ENCODE peak calls at places on chromosomes 6 and 20, in seven cellular contexts. X, C, Q, P, O, J and M are unnamed samples.

GRCh38 chr6:106694343-106694742 is 65.0 kb downstream of the QRSL1 start:
- DNase-seq in X (no peak), C (no peak), Q (no peak), P (no peak), O (no peak), J (no peak), M (no peak)

GRCh38 chr6:71194730-71195129 is 93.9 kb upstream of the OGFRL1 start:
- DNase-seq in X (peak; percentile 42), C (no peak), Q (no peak), P (no peak), O (no peak), J (peak; percentile 87), M (no peak)

GRCh38 chr20:39645130-39645529 is 683.0 kb downstream of the DHX35 start:
- DNase-seq in X (no peak), C (no peak), Q (no peak), P (no peak), O (no peak), J (no peak), M (no peak)

GRCh38 chr6:159107451-159108260 is 61.5 kb upstream of the FNDC1 start:
- DNase-seq in X (no peak), C (peak; percentile 55), Q (peak; percentile 63), P (no peak), O (peak; percentile 47), J (no peak), M (no peak)

GRCh38 chr20:23340524-23340923 is 10.1 kb upstream of the NXT1 start:
- DNase-seq in X (peak; percentile 59), C (no peak), Q (no peak), P (peak; percentile 32), O (no peak), J (peak; percentile 80), M (peak; percentile 11)

GRCh38 chr6:1986454-1987243 is 258.8 kb downstream of the GMDS start:
- DNase-seq in X (no peak), C (no peak), Q (no peak), P (no peak), O (no peak), J (peak; percentile 25), M (no peak)

GRCh38 chr6:56555438-56555872 is 87.2 kb downstream of the DST start:
- DNase-seq in X (no peak), C (no peak), Q (no peak), P (no peak), O (no peak), J (peak; percentile 79), M (no peak)

GRCh38 chr6:11149551-11149950 is 38.0 kb upstream of the ERVFRD-1 start:
- DNase-seq in X (no peak), C (no peak), Q (no peak), P (no peak), O (no peak), J (no peak), M (no peak)

GRCh38 chr6:445571-446417 is 54.2 kb downstream of the IRF4 start:
- DNase-seq in X (no peak), C (no peak), Q (no peak), P (no peak), O (no peak), J (no peak), M (no peak)

GRCh38 chr6:157126183-157127098 is 196.9 kb downstream of the TMEM242 start:
- DNase-seq in X (peak; percentile 77), C (no peak), Q (no peak), P (no peak), O (no peak), J (no peak), M (no peak)

GRCh38 chr6:27591660-27592059 is 118.8 kb upstream of the ZNF184 start:
- DNase-seq in X (peak; percentile 60), C (no peak), Q (no peak), P (no peak), O (no peak), J (peak; percentile 33), M (no peak)

GRCh38 chr6:124742971-124743370 is 219.3 kb upstream of the RNF217 start:
- DNase-seq in X (no peak), C (no peak), Q (no peak), P (no peak), O (no peak), J (no peak), M (no peak)

GRCh38 chr20:37095108-37095608 is 639 bp downstream of the RBL1 start:
- DNase-seq in X (no peak), C (peak; percentile 34), Q (peak; percentile 72), P (no peak), O (peak; percentile 20), J (no peak), M (no peak)

GRCh38 chr6:80967618-80968017 is 784.9 kb downstream of the TENT5A start:
- DNase-seq in X (no peak), C (no peak), Q (no peak), P (no peak), O (no peak), J (no peak), M (no peak)

GRCh38 chr6:41741625-41742490 is 5.3 kb downstream of the PGC start:
- DNase-seq in X (peak; percentile 94), C (no peak), Q (no peak), P (no peak), O (no peak), J (no peak), M (no peak)

GRCh38 chr6:1363729-1364572 is 25.4 kb upstream of the FOXF2 start:
- DNase-seq in X (no peak), C (no peak), Q (no peak), P (no peak), O (no peak), J (peak; percentile 25), M (no peak)

GRCh38 chr6:118542184-118542952 is 5.7 kb upstream of the PLN start:
- DNase-seq in X (no peak), C (no peak), Q (no peak), P (no peak), O (no peak), J (peak; percentile 38), M (no peak)

GRCh38 chr20:64116541-64117423 is 9.4 kb upstream of the NPBWR2 start:
- DNase-seq in X (peak; percentile 33), C (no peak), Q (no peak), P (no peak), O (no peak), J (no peak), M (no peak)

GRCh38 chr6:52973013-52973412 is 22.1 kb downstream of the GSTA4 start:
- DNase-seq in X (no peak), C (no peak), Q (no peak), P (no peak), O (no peak), J (no peak), M (no peak)

GRCh38 chr6:6749791-6750434 is 161.4 kb downstream of the LY86 start:
- DNase-seq in X (peak; percentile 74), C (no peak), Q (peak; percentile 29), P (peak; percentile 63), O (no peak), J (peak; percentile 89), M (peak; percentile 53)

GRCh38 chr20:60065741-60066437 is 107.7 kb downstream of the CDH26 start:
- DNase-seq in X (no peak), C (no peak), Q (no peak), P (no peak), O (no peak), J (no peak), M (no peak)

GRCh38 chr20:60062431-60063336 is 104.5 kb downstream of the CDH26 start:
- DNase-seq in X (no peak), C (no peak), Q (no peak), P (peak; percentile 33), O (no peak), J (peak; percentile 30), M (no peak)

GRCh38 chr20:60064554-60064953 is 106.3 kb downstream of the CDH26 start:
- DNase-seq in X (no peak), C (no peak), Q (no peak), P (no peak), O (no peak), J (no peak), M (no peak)

GRCh38 chr20:60066438-60066823 is 108.2 kb downstream of the CDH26 start:
- DNase-seq in X (no peak), C (no peak), Q (no peak), P (no peak), O (no peak), J (no peak), M (no peak)

GRCh38 chr20:60063739-60064138 is 105.5 kb downstream of the CDH26 start:
- DNase-seq in X (no peak), C (no peak), Q (no peak), P (no peak), O (no peak), J (no peak), M (no peak)
- H3K27ac ChIP-seq in X (no peak overlapping the region), C (no peak overlapping the region), Q (no peak overlapping the region), P (no peak overlapping the region), O (no peak overlapping the region), J (no peak overlapping the region), M (no peak overlapping the region)

DNA sequence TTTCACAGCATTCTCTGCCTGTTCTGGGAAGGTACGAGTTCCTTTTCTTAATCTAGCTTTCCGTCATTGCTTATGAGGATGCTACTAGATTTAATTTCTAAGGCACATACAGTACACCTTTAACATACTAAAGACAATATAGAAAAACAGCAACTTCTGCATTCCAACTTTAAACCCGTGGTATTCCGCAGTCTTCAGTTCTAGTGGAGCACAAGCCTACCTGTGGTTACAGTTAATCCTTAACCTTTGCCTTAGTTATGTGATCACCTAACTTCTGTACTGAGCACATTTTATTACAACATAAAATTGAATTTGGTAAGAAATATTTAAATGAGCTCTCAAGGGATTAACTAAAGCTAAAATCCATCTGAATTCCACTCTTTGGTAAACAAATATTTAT is 289.5 kb downstream of the BTBD9 start:
- DNase-seq in X (peak; percentile 73), C (no peak), Q (no peak), P (no peak), O (no peak), J (no peak), M (no peak)
- H3K27ac ChIP-seq in X (no peak overlapping the region), C (no peak overlapping the region), Q (no peak overlapping the region), P (no peak overlapping the region), O (no peak overlapping the region), J (no peak overlapping the region), M (no peak overlapping the region)

GRCh38 chr20:12699374-12700228 is 309.2 kb upstream of the SPTLC3 start:
- DNase-seq in X (no peak), C (no peak), Q (no peak), P (no peak), O (no peak), J (no peak), M (no peak)
- H3K27ac ChIP-seq in X (no peak overlapping the region), C (no peak overlapping the region), Q (no peak overlapping the region), P (no peak overlapping the region), O (no peak overlapping the region), J (no peak overlapping the region), M (no peak overlapping the region)

GRCh38 chr6:150992279-150992678 is 126.8 kb downstream of the MTHFD1L start:
- DNase-seq in X (no peak), C (no peak), Q (no peak), P (no peak), O (no peak), J (no peak), M (no peak)
- H3K27ac ChIP-seq in X (no peak overlapping the region), C (no peak overlapping the region), Q (no peak overlapping the region), P (no peak overlapping the region), O (no peak overlapping the region), J (no peak overlapping the region), M (no peak overlapping the region)